ENCODE peak calls at places on chromosomes 5 and 9, in five cellular contexts. N is neural progenitor cell, V is OCI-LY7, Y is GM23338, R is hepatocyte. U is an unnamed sample.

GRCh38 chr5:95967236-95967635 is 5.6 kb upstream of the ELL2 start:
- DNase-seq in N (no peak), V (no peak), Y (no peak), R (no peak), U (no peak)

GRCh38 chr5:72138943-72139467 is 31.7 kb downstream of the MAP1B start:
- DNase-seq in N (no peak), V (no peak), Y (no peak), R (no peak), U (peak)

GRCh38 chr5:62575066-62575465 is 3.6 kb upstream of the LRRC70 start:
- DNase-seq in N (no peak), V (no peak), Y (no peak), R (no peak), U (no peak)

GRCh38 chr5:43520615-43521014 is 5.7 kb upstream of the C5orf34 start:
- DNase-seq in N (no peak), V (no peak), Y (no peak), R (no peak), U (no peak)

GRCh38 chr5:37966291-37966690 is 126.5 kb upstream of the GDNF start:
- DNase-seq in N (no peak), V (no peak), Y (no peak), R (no peak), U (no peak)

GRCh38 chr5:143440448-143441102 is 37.1 kb upstream of the NR3C1 start:
- DNase-seq in N (no peak), V (peak), Y (no peak), R (no peak), U (no peak)

GRCh38 chr9:100167912-100168775 is 69.1 kb downstream of the INVS start:
- DNase-seq in N (peak), V (no peak), Y (no peak), R (no peak), U (peak)

GRCh38 chr5:132011561-132012384 is at the start of gene ACSL6:
- DNase-seq in N (peak), V (no peak), Y (peak), R (peak), U (peak)

GRCh38 chr9:85536076-85536475 is 205.7 kb downstream of the AGTPBP1 start:
- DNase-seq in N (no peak), V (no peak), Y (no peak), R (peak), U (peak)

GRCh38 chr5:136208946-136209345 is 16.0 kb upstream of the SMIM32 start:
- DNase-seq in N (no peak), V (no peak), Y (no peak), R (no peak), U (no peak)

GRCh38 chr9:98144076-98144475 is 25.1 kb upstream of the TRIM14 start:
- DNase-seq in N (no peak), V (no peak), Y (no peak), R (no peak), U (no peak)

GRCh38 chr5:123875444-123876264 is 363.7 kb downstream of the CSNK1G3 start:
- DNase-seq in N (peak), V (no peak), Y (peak), R (peak), U (no peak)

GRCh38 chr5:78641060-78641474 is 7.5 kb downstream of the LHFPL2 start:
- DNase-seq in N (no peak), V (no peak), Y (no peak), R (no peak), U (no peak)

GRCh38 chr9:121915304-121915625 is 177.8 kb downstream of the TTLL11 start:
- DNase-seq in N (no peak), V (no peak), Y (no peak), R (no peak), U (no peak)

GRCh38 chr5:45796959-45797553 is 100.9 kb upstream of the HCN1 start:
- DNase-seq in N (peak), V (peak), Y (peak), R (no peak), U (no peak)

GRCh38 chr9:83431470-83432060 is 106.6 kb downstream of the FRMD3 start:
- DNase-seq in N (no peak), V (no peak), Y (no peak), R (no peak), U (no peak)

GRCh38 chr9:91896513-91897121 is 53.4 kb downstream of the ROR2 start:
- DNase-seq in N (peak), V (no peak), Y (no peak), R (peak), U (peak)

GRCh38 chr5:157295247-157295646 is 29.3 kb downstream of the CYFIP2 start:
- DNase-seq in N (no peak), V (no peak), Y (no peak), R (no peak), U (no peak)

GRCh38 chr5:157290156-157290980 is 24.4 kb downstream of the CYFIP2 start:
- DNase-seq in N (no peak), V (no peak), Y (no peak), R (peak), U (peak)

GRCh38 chr5:157290981-157291711 is 25.2 kb downstream of the CYFIP2 start:
- DNase-seq in N (no peak), V (peak), Y (no peak), R (peak), U (no peak)

GRCh38 chr5:157292599-157292998 is 26.7 kb downstream of the CYFIP2 start:
- DNase-seq in N (no peak), V (no peak), Y (no peak), R (no peak), U (no peak)

DNA sequence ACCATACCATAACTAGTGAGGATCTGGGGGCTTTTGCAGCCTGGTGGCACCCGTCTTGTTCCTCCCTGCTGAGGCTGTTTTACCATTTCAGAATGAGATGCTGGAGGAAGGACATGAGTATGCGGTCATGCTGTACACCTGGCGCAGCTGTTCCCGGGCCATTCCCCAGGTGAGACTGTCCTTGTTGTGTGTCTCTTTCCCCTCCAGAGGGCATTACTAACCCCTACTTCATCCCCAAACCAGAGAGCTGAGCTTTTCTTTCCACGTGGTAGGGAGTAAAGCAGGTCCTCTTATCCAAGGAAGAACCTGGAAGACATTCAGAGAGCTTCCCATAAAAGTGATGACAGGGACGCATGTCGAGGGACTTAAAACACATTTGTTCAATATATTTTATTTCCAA is 28.8 kb downstream of the CYFIP2 start:
- DNase-seq in N (no peak), V (no peak), Y (peak), R (no peak), U (no peak)
- TF ChIP-seq EZH2phosphoT487 in N (no peak), V (no peak), Y (no peak), R (no peak), U (no peak)

GRCh38 chr9:108444400-108445358 is 411.1 kb downstream of the ACTL7B start:
- DNase-seq in N (peak), V (no peak), Y (no peak), R (peak), U (peak)
- H3K4me3 ChIP-seq in N (no peak), V (no peak), Y (no peak), R (no peak), U (peak)

GRCh38 chr5:163503106-163504090 is 2.0 kb upstream of the MAT2B start:
- DNase-seq in N (peak), V (peak), Y (peak), R (peak), U (peak)

GRCh38 chr5:163505475-163506457 is at the start of gene MAT2B:
- DNase-seq in N (peak), V (peak), Y (peak), R (peak), U (peak)

GRCh38 chr5:163504091-163504931 is 1.1 kb upstream of the MAT2B start:
- DNase-seq in N (peak), V (peak), Y (peak), R (peak), U (peak)

GRCh38 chr5:163506726-163507125 is 1.3 kb downstream of the MAT2B start:
- DNase-seq in N (no peak), V (no peak), Y (no peak), R (peak), U (peak)

DNA sequence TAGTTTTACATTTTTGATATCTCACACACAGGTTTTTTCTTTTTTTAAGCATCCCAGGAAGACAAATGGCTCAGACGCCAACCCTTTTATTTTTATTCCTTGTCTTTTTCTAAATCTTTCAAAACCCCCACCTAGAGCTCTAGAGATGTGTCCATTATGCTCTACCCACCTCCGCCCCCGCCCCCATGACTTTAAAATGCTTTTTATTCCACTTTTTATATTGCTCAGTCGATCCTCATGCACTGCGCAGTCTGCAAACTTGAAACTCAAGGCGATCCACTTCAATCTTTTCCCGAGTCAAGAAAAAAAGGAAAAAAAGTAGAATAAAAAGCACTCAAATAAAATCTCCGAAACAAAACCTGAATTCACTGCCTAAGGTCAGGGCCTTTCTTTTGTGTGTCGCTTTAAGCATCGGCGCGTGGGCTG is 357 bp upstream of the MAT2B start:
- DNase-seq in N (no peak), V (no peak), Y (no peak), R (no peak), U (no peak)
- H2AFZ ChIP-seq in N (peak), V (peak), Y (no peak), R (peak), U (peak)

GRCh38 chr5:145712245-145712644 is 122.9 kb downstream of the PRELID2 start:
- DNase-seq in N (no peak), V (no peak), Y (no peak), R (no peak), U (no peak)

GRCh38 chr5:145715412-145715811 is 119.7 kb downstream of the PRELID2 start:
- DNase-seq in N (no peak), V (no peak), Y (no peak), R (no peak), U (no peak)

GRCh38 chr5:145708169-145708568 is 127.0 kb downstream of the PRELID2 start:
- DNase-seq in N (no peak), V (no peak), Y (no peak), R (no peak), U (no peak)

DNA sequence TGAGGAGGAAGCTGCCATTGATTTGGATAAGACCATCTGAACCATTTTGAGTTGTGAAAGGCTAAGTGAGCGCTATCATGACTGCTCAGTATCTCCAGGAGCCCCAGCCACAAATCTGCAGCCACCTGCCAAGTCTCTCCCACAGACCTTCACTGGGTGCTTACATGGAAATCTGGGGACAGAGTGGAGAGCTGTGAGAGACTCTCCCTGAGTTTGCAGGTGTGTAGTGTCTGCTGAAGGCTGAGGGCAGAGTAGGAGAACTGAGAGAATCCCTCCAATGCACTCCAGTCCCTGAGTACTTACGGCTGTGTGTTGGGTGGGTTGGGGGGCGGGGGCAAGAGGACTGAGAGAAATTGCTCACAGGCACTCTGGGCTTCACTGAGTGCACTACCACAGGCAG is 123.7 kb downstream of the PRELID2 start:
- DNase-seq in N (no peak), V (no peak), Y (no peak), R (no peak), U (no peak)
- TF ChIP-seq EZH2phosphoT487 in N (no peak), V (no peak), Y (no peak), R (no peak), U (no peak)

GRCh38 chr5:39779836-39780235 is 355.1 kb upstream of the DAB2 start:
- DNase-seq in N (no peak), V (no peak), Y (no peak), R (no peak), U (peak)

GRCh38 chr5:39772307-39772706 is 347.5 kb upstream of the DAB2 start:
- DNase-seq in N (peak), V (no peak), Y (no peak), R (no peak), U (no peak)

GRCh38 chr5:39775458-39776365 is 350.9 kb upstream of the DAB2 start:
- DNase-seq in N (no peak), V (no peak), Y (peak), R (peak), U (peak)

GRCh38 chr5:39775058-39775457 is 350.3 kb upstream of the DAB2 start:
- DNase-seq in N (no peak), V (no peak), Y (no peak), R (no peak), U (peak)

GRCh38 chr5:39774597-39774996 is 349.8 kb upstream of the DAB2 start:
- DNase-seq in N (no peak), V (no peak), Y (no peak), R (no peak), U (peak)
- H3K4me3 ChIP-seq in N (no peak), V (no peak), Y (no peak), R (no peak), U (no peak)